ENCODE peak calls at places on chromosome 9, in eight cellular contexts. One of them, this sample, is unnamed.
A peak's percentile ranks its signal among the peaks of the same experiment; 100 is the strongest.

GRCh38 chr9:74777136-74777879 is 110.4 kb downstream of the TRPM6 start:
- DNase-seq in tibial artery: no peak
- DNase-seq in heart left ventricle: peak; percentile 48
- DNase-seq in endodermal cell: peak; percentile 86
- DNase-seq in endothelial cell of umbilical vein: peak; percentile 52
- DNase-seq in HCT116: peak; percentile 41
- DNase-seq in fibroblast of lung: peak; percentile 69
- DNase-seq in osteoblast: no peak
- DNase-seq in this sample: peak; percentile 80

GRCh38 chr9:111178361-111179043 is 140.2 kb upstream of the LPAR1 start:
- DNase-seq in tibial artery: no peak
- DNase-seq in heart left ventricle: no peak
- DNase-seq in fibroblast of lung: peak; percentile 92
- DNase-seq in HCT116: no peak
- DNase-seq in endodermal cell: no peak
- DNase-seq in endothelial cell of umbilical vein: peak; percentile 19
- DNase-seq in osteoblast: peak; percentile 17
- DNase-seq in this sample: no peak

GRCh38 chr9:89427621-89428221 is 70.2 kb downstream of the SEMA4D start:
- DNase-seq in heart left ventricle: no peak
- DNase-seq in osteoblast: peak; percentile 15
- DNase-seq in HCT116: no peak
- DNase-seq in fibroblast of lung: no peak
- DNase-seq in tibial artery: no peak
- DNase-seq in endodermal cell: no peak
- DNase-seq in endothelial cell of umbilical vein: no peak
- DNase-seq in this sample: no peak

GRCh38 chr9:15512889-15513288 is 2.1 kb upstream of the PSIP1 start:
- DNase-seq in fibroblast of lung: no peak
- DNase-seq in osteoblast: no peak
- DNase-seq in HCT116: no peak
- DNase-seq in heart left ventricle: no peak
- DNase-seq in endothelial cell of umbilical vein: no peak
- DNase-seq in tibial artery: no peak
- DNase-seq in endodermal cell: peak; percentile 84
- DNase-seq in this sample: no peak

GRCh38 chr9:99826579-99826978 is 4.9 kb downstream of the NR4A3 start:
- DNase-seq in heart left ventricle: no peak
- DNase-seq in osteoblast: no peak
- DNase-seq in endothelial cell of umbilical vein: no peak
- DNase-seq in HCT116: no peak
- DNase-seq in endodermal cell: no peak
- DNase-seq in fibroblast of lung: no peak
- DNase-seq in tibial artery: no peak
- DNase-seq in this sample: no peak

GRCh38 chr9:113933188-113933587 is 57.1 kb downstream of the ZNF618 start:
- DNase-seq in tibial artery: peak; percentile 90
- DNase-seq in fibroblast of lung: no peak
- DNase-seq in osteoblast: peak; percentile 89
- DNase-seq in endodermal cell: no peak
- DNase-seq in HCT116: no peak
- DNase-seq in endothelial cell of umbilical vein: peak; percentile 10
- DNase-seq in heart left ventricle: no peak
- DNase-seq in this sample: no peak

GRCh38 chr9:92970467-92970923 is 23.2 kb downstream of the FGD3 start:
- DNase-seq in HCT116: no peak
- DNase-seq in endodermal cell: peak; percentile 82
- DNase-seq in tibial artery: peak; percentile 35
- DNase-seq in endothelial cell of umbilical vein: no peak
- DNase-seq in fibroblast of lung: no peak
- DNase-seq in heart left ventricle: no peak
- DNase-seq in osteoblast: peak; percentile 91
- DNase-seq in this sample: no peak

GRCh38 chr9:14159440-14160222 is 154.3 kb downstream of the NFIB start:
- DNase-seq in tibial artery: no peak
- DNase-seq in endodermal cell: no peak
- DNase-seq in osteoblast: no peak
- DNase-seq in endothelial cell of umbilical vein: no peak
- DNase-seq in HCT116: no peak
- DNase-seq in fibroblast of lung: peak; percentile 74
- DNase-seq in heart left ventricle: no peak
- DNase-seq in this sample: no peak

GRCh38 chr9:35635730-35636129 is 15.0 kb downstream of the SIT1 start:
- DNase-seq in endothelial cell of umbilical vein: no peak
- DNase-seq in osteoblast: no peak
- DNase-seq in HCT116: no peak
- DNase-seq in heart left ventricle: no peak
- DNase-seq in tibial artery: peak; percentile 6
- DNase-seq in endodermal cell: no peak
- DNase-seq in fibroblast of lung: no peak
- DNase-seq in this sample: no peak

GRCh38 chr9:76868897-76869296 is 37.0 kb downstream of the PRUNE2 start:
- DNase-seq in osteoblast: no peak
- DNase-seq in endothelial cell of umbilical vein: no peak
- DNase-seq in fibroblast of lung: no peak
- DNase-seq in endodermal cell: no peak
- DNase-seq in heart left ventricle: no peak
- DNase-seq in HCT116: no peak
- DNase-seq in tibial artery: no peak
- DNase-seq in this sample: no peak

GRCh38 chr9:42852133-42852532 is 668.7 kb downstream of the SPATA31A6 start:
- DNase-seq in endothelial cell of umbilical vein: no peak
- DNase-seq in endodermal cell: peak; percentile 90
- DNase-seq in fibroblast of lung: no peak
- DNase-seq in tibial artery: no peak
- DNase-seq in heart left ventricle: peak; percentile 54
- DNase-seq in osteoblast: peak; percentile 1
- DNase-seq in HCT116: no peak
- DNase-seq in this sample: peak; percentile 87

GRCh38 chr9:132324425-132324824 is 30.4 kb downstream of the SETX start:
- DNase-seq in endodermal cell: no peak
- DNase-seq in endothelial cell of umbilical vein: peak; percentile 7
- DNase-seq in heart left ventricle: no peak
- DNase-seq in fibroblast of lung: no peak
- DNase-seq in tibial artery: no peak
- DNase-seq in HCT116: no peak
- DNase-seq in osteoblast: no peak
- DNase-seq in this sample: no peak

GRCh38 chr9:81080185-81080584 is 609.2 kb downstream of the TLE1 start:
- DNase-seq in endothelial cell of umbilical vein: no peak
- DNase-seq in fibroblast of lung: no peak
- DNase-seq in osteoblast: no peak
- DNase-seq in tibial artery: no peak
- DNase-seq in endodermal cell: no peak
- DNase-seq in HCT116: no peak
- DNase-seq in heart left ventricle: no peak
- DNase-seq in this sample: no peak

GRCh38 chr9:113720495-113720894 is 155.6 kb upstream of the ZNF618 start:
- DNase-seq in osteoblast: no peak
- DNase-seq in fibroblast of lung: no peak
- DNase-seq in endodermal cell: peak; percentile 57
- DNase-seq in tibial artery: no peak
- DNase-seq in endothelial cell of umbilical vein: no peak
- DNase-seq in HCT116: no peak
- DNase-seq in heart left ventricle: no peak
- DNase-seq in this sample: no peak

GRCh38 chr9:14652729-14653377 is 40.4 kb downstream of the ZDHHC21 start:
- DNase-seq in HCT116: no peak
- DNase-seq in heart left ventricle: no peak
- DNase-seq in fibroblast of lung: peak; percentile 52
- DNase-seq in endodermal cell: no peak
- DNase-seq in tibial artery: no peak
- DNase-seq in endothelial cell of umbilical vein: peak; percentile 54
- DNase-seq in osteoblast: peak; percentile 23
- DNase-seq in this sample: no peak

GRCh38 chr9:102114557-102114956 is 376.1 kb upstream of the GRIN3A start:
- DNase-seq in fibroblast of lung: no peak
- DNase-seq in tibial artery: no peak
- DNase-seq in endodermal cell: no peak
- DNase-seq in endothelial cell of umbilical vein: no peak
- DNase-seq in osteoblast: no peak
- DNase-seq in heart left ventricle: no peak
- DNase-seq in HCT116: no peak
- DNase-seq in this sample: no peak

GRCh38 chr9:106888992-106889631 is 26.1 kb downstream of the ZNF462 start:
- DNase-seq in tibial artery: no peak
- DNase-seq in endothelial cell of umbilical vein: no peak
- DNase-seq in endodermal cell: no peak
- DNase-seq in HCT116: no peak
- DNase-seq in osteoblast: no peak
- DNase-seq in fibroblast of lung: no peak
- DNase-seq in heart left ventricle: no peak
- DNase-seq in this sample: no peak

GRCh38 chr9:101530076-101530711 is 3.5 kb upstream of the RNF20 start:
- DNase-seq in endodermal cell: peak; percentile 89
- DNase-seq in heart left ventricle: peak; percentile 58
- DNase-seq in endothelial cell of umbilical vein: peak; percentile 81
- DNase-seq in osteoblast: peak; percentile 41
- DNase-seq in tibial artery: peak; percentile 78
- DNase-seq in HCT116: peak; percentile 75
- DNase-seq in fibroblast of lung: peak; percentile 82
- DNase-seq in this sample: peak; percentile 81

GRCh38 chr9:128917151-128917849 is 3.5 kb upstream of the PHYHD1 start:
- DNase-seq in endodermal cell: peak; percentile 38
- DNase-seq in tibial artery: peak; percentile 97
- DNase-seq in heart left ventricle: peak; percentile 78
- DNase-seq in endothelial cell of umbilical vein: peak; percentile 86
- DNase-seq in fibroblast of lung: peak; percentile 89
- DNase-seq in HCT116: no peak
- DNase-seq in osteoblast: peak; percentile 95
- DNase-seq in this sample: no peak

GRCh38 chr9:76690575-76691370 is 73.5 kb upstream of the PCA3 start:
- DNase-seq in endothelial cell of umbilical vein: no peak
- DNase-seq in fibroblast of lung: no peak
- DNase-seq in endodermal cell: no peak
- DNase-seq in heart left ventricle: no peak
- DNase-seq in HCT116: no peak
- DNase-seq in tibial artery: no peak
- DNase-seq in osteoblast: no peak
- DNase-seq in this sample: no peak

GRCh38 chr9:100670719-100671118 is 92.8 kb downstream of the CAVIN4 start:
- DNase-seq in HCT116: no peak
- DNase-seq in endodermal cell: peak; percentile 52
- DNase-seq in heart left ventricle: no peak
- DNase-seq in osteoblast: no peak
- DNase-seq in tibial artery: no peak
- DNase-seq in endothelial cell of umbilical vein: no peak
- DNase-seq in fibroblast of lung: no peak
- DNase-seq in this sample: no peak

GRCh38 chr9:123349691-123350480 is 6.1 kb upstream of the CRB2 start:
- DNase-seq in fibroblast of lung: peak; percentile 47
- DNase-seq in tibial artery: no peak
- DNase-seq in heart left ventricle: peak; percentile 47
- DNase-seq in endodermal cell: peak; percentile 90
- DNase-seq in HCT116: peak; percentile 48
- DNase-seq in endothelial cell of umbilical vein: peak; percentile 63
- DNase-seq in osteoblast: peak; percentile 99
- DNase-seq in this sample: peak; percentile 56

GRCh38 chr9:14031015-14031414 is 282.9 kb downstream of the NFIB start:
- DNase-seq in endothelial cell of umbilical vein: peak; percentile 84
- DNase-seq in heart left ventricle: peak; percentile 53
- DNase-seq in osteoblast: no peak
- DNase-seq in endodermal cell: peak; percentile 63
- DNase-seq in fibroblast of lung: peak; percentile 93
- DNase-seq in tibial artery: peak; percentile 74
- DNase-seq in HCT116: no peak
- DNase-seq in this sample: no peak

DNA sequence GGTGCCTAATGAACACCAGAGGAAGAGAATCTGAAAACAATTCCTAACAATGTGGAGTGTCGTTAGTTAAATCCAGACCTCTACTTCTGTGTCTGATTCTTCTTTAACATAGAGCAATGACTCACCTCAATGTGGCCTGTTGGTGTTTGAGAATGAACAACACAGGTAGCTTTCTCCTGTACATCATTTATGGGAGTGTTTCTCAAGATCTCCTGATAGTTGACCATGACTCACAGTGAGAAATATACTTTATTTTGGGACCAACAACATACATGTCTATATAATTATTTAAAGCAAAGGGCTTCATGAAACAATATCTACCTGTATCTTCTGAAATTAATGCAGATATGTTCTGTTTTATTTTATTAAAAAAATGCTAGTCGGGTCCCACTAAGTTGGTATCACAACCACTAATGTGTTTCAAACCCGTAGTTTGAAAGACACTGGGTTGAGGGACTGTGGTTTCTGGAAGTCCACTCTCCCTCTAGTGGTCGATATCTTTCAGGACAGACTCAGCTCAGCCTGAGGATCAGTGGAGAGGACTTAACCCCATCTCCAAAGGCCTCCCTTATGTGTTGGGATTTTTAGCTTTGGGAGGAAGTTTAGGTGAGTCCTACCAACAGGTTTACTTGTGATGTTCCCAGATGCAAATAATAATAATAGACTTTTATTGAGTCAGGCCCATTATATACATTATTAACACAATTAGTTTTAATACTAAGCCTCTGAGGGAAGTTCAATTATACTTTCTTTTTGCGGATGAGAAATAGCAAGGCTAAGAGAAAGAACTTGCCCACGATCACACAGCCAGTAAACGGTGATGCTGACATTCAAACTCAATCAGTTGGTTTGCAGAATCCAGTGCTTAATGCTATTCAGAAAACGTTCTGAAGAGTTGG is 70.0 kb upstream of the KLF9 start:
- DNase-seq in osteoblast: peak; percentile 95
- DNase-seq in heart left ventricle: peak; percentile 56
- DNase-seq in HCT116: peak; percentile 68
- DNase-seq in tibial artery: no peak
- DNase-seq in fibroblast of lung: peak; percentile 92
- DNase-seq in endodermal cell: peak; percentile 70
- DNase-seq in endothelial cell of umbilical vein: peak; percentile 81
- DNase-seq in this sample: peak; percentile 48
- H3K4me1 ChIP-seq in osteoblast: peaks cover 36% of the 10 kb centered on the region
- H3K4me1 ChIP-seq in heart left ventricle: peaks cover 58% of the 10 kb centered on the region
- H3K4me1 ChIP-seq in HCT116: peaks cover 24% of the 10 kb centered on the region
- H3K4me1 ChIP-seq in tibial artery: peaks cover 8% of the 10 kb centered on the region
- H3K4me1 ChIP-seq in fibroblast of lung: peaks cover 8% of the 10 kb centered on the region
- H3K4me1 ChIP-seq in endodermal cell: no peaks in the 10 kb centered on the region
- H3K4me1 ChIP-seq in endothelial cell of umbilical vein: peaks cover 23% of the 10 kb centered on the region
- H3K4me1 ChIP-seq in this sample: no peaks in the 10 kb centered on the region

GRCh38 chr9:137069508-137070071 is 767 bp downstream of the SAPCD2 start:
- DNase-seq in heart left ventricle: no peak
- DNase-seq in endodermal cell: no peak
- DNase-seq in HCT116: no peak
- DNase-seq in osteoblast: peak; percentile 87
- DNase-seq in fibroblast of lung: no peak
- DNase-seq in tibial artery: no peak
- DNase-seq in endothelial cell of umbilical vein: no peak
- DNase-seq in this sample: peak; percentile 12
- H3K4me3 ChIP-seq in heart left ventricle: no peak overlapping the region
- H3K4me3 ChIP-seq in endodermal cell: peak overlapping the region; percentile 76
- H3K4me3 ChIP-seq in HCT116: peak overlapping the region; percentile 82
- H3K4me3 ChIP-seq in osteoblast: peak overlapping the region; percentile 35
- H3K4me3 ChIP-seq in fibroblast of lung: peak overlapping the region; percentile 27
- H3K4me3 ChIP-seq in tibial artery: no peak overlapping the region
- H3K4me3 ChIP-seq in endothelial cell of umbilical vein: peak overlapping the region; percentile 49
- H3K4me3 ChIP-seq in this sample: peak overlapping the region; percentile 86

GRCh38 chr9:134328841-134329575 is 2.8 kb downstream of the RXRA start:
- DNase-seq in tibial artery: peak; percentile 90
- DNase-seq in endodermal cell: no peak
- DNase-seq in heart left ventricle: peak; percentile 72
- DNase-seq in osteoblast: peak; percentile 97
- DNase-seq in fibroblast of lung: peak; percentile 46
- DNase-seq in HCT116: no peak
- DNase-seq in endothelial cell of umbilical vein: no peak
- DNase-seq in this sample: no peak
- H3K4me1 ChIP-seq in tibial artery: peaks cover 5% of the 10 kb centered on the region
- H3K4me1 ChIP-seq in endodermal cell: peaks cover 37% of the 10 kb centered on the region
- H3K4me1 ChIP-seq in heart left ventricle: peaks cover 51% of the 10 kb centered on the region
- H3K4me1 ChIP-seq in osteoblast: peaks cover 36% of the 10 kb centered on the region
- H3K4me1 ChIP-seq in fibroblast of lung: peaks cover 24% of the 10 kb centered on the region
- H3K4me1 ChIP-seq in HCT116: peaks cover 59% of the 10 kb centered on the region
- H3K4me1 ChIP-seq in endothelial cell of umbilical vein: peaks cover 21% of the 10 kb centered on the region
- H3K4me1 ChIP-seq in this sample: no peaks in the 10 kb centered on the region

GRCh38 chr9:136193127-136193890 is 11.6 kb downstream of the LHX3 start:
- DNase-seq in heart left ventricle: no peak
- DNase-seq in fibroblast of lung: no peak
- DNase-seq in endodermal cell: no peak
- DNase-seq in osteoblast: no peak
- DNase-seq in tibial artery: no peak
- DNase-seq in endothelial cell of umbilical vein: no peak
- DNase-seq in HCT116: no peak
- DNase-seq in this sample: no peak
- H3K4me3 ChIP-seq in heart left ventricle: no peak overlapping the region
- H3K4me3 ChIP-seq in fibroblast of lung: no peak overlapping the region
- H3K4me3 ChIP-seq in endodermal cell: no peak overlapping the region
- H3K4me3 ChIP-seq in osteoblast: no peak overlapping the region
- H3K4me3 ChIP-seq in tibial artery: no peak overlapping the region
- H3K4me3 ChIP-seq in endothelial cell of umbilical vein: no peak overlapping the region
- H3K4me3 ChIP-seq in HCT116: no peak overlapping the region
- H3K4me3 ChIP-seq in this sample: no peak overlapping the region

This sample was measured in MM.1S.